ENCODE peak calls at places on chromosomes 6 and 20, in ten cellular contexts. L is keratinocyte, E is fibroblast of lung, B is foreskin keratinocyte, F is progenitor cell of endocrine pancreas, Z is GM12865, N is cardiac fibroblast, M is astrocyte of the cerebellum, A is GM10248, J is AG10803. T is an unnamed sample.

GRCh38 chr6:13484827-13485226 is 2.6 kb downstream of the GFOD1 start:
- DNase-seq in L (no peak), E (no peak), B (no peak), F (no peak), Z (no peak), N (no peak), M (no peak), A (no peak), J (no peak), T (no peak)

GRCh38 chr6:134936927-134937326 is 13.0 kb downstream of the ALDH8A1 start:
- DNase-seq in L (peak; percentile 32), E (peak; percentile 94), B (no peak), F (no peak), Z (no peak), N (peak; percentile 72), M (peak; percentile 68), A (no peak), J (peak; percentile 92), T (peak; percentile 91)

GRCh38 chr6:33728438-33728837 is 16.9 kb upstream of the UQCC2 start:
- DNase-seq in L (no peak), E (no peak), B (no peak), F (no peak), Z (no peak), N (no peak), M (no peak), A (no peak), J (no peak), T (no peak)

GRCh38 chr6:41462980-41463930 is 82.9 kb upstream of the FOXP4 start:
- DNase-seq in L (no peak), E (peak; percentile 73), B (no peak), F (peak; percentile 54), Z (peak; percentile 69), N (peak; percentile 80), M (no peak), A (peak; percentile 81), J (peak; percentile 60), T (no peak)

GRCh38 chr20:63968136-63968927 is 1.4 kb downstream of the ZNF512B start:
- DNase-seq in L (no peak), E (no peak), B (no peak), F (no peak), Z (no peak), N (no peak), M (no peak), A (no peak), J (no peak), T (no peak)

GRCh38 chr6:112694986-112695385 is 347.9 kb downstream of the RFPL4B start:
- DNase-seq in L (no peak), E (no peak), B (no peak), F (no peak), Z (no peak), N (no peak), M (no peak), A (no peak), J (no peak), T (no peak)

GRCh38 chr6:130037207-130037811 is 18.9 kb downstream of the L3MBTL3 start:
- DNase-seq in L (no peak), E (no peak), B (no peak), F (no peak), Z (no peak), N (no peak), M (no peak), A (no peak), J (no peak), T (no peak)

GRCh38 chr6:67608099-67608749 is 1026.9 kb upstream of the ADGRB3 start:
- DNase-seq in L (no peak), E (no peak), B (no peak), F (no peak), Z (no peak), N (no peak), M (no peak), A (no peak), J (no peak), T (no peak)

GRCh38 chr6:14818422-14818884 is 427.4 kb upstream of the JARID2 start:
- DNase-seq in L (no peak), E (no peak), B (no peak), F (no peak), Z (no peak), N (peak; percentile 60), M (no peak), A (no peak), J (peak; percentile 82), T (no peak)

GRCh38 chr6:131574133-131574532 is 1.1 kb downstream of the ARG1 start:
- DNase-seq in L (no peak), E (no peak), B (no peak), F (no peak), Z (no peak), N (no peak), M (no peak), A (no peak), J (no peak), T (no peak)

GRCh38 chr6:154408906-154409500 is 52.4 kb upstream of the IPCEF1 start:
- DNase-seq in L (no peak), E (peak; percentile 45), B (no peak), F (no peak), Z (peak; percentile 36), N (peak; percentile 49), M (no peak), A (no peak), J (no peak), T (no peak)
- TF ChIP-seq CTCF in L (peak; percentile 19), E (peak; percentile 59), B (peak; percentile 54), F (peak; percentile 35), Z (no peak), N (peak; percentile 36), M (peak; percentile 64), A (no peak), J (peak; percentile 40), T (peak; percentile 25)

DNA sequence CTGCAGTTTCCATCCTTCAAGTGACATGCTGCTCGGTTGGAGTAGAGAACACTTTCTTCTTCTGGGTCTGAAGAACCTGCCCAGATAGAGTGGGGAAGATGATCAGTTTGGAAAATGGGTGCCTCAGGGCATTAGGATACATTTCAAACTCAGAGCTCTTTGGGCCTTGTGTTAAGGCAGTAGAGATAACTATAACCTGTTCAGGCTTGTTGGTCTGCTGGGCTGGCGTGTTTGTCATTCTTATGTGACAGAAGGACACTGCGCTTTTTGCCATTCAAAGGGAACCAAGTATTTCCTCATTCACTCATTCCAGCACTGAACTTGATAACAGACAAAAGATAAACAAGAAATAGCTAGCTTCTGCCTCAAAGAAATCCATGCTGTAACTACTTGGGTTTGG is 3.8 kb downstream of the TOMM34 start:
- DNase-seq in L (no peak), E (no peak), B (no peak), F (no peak), Z (no peak), N (no peak), M (no peak), A (no peak), J (no peak), T (no peak)
- TF ChIP-seq CTCF in L (no peak), E (no peak), B (no peak), F (no peak), Z (no peak), N (no peak), M (no peak), A (no peak), J (no peak), T (no peak)

DNA sequence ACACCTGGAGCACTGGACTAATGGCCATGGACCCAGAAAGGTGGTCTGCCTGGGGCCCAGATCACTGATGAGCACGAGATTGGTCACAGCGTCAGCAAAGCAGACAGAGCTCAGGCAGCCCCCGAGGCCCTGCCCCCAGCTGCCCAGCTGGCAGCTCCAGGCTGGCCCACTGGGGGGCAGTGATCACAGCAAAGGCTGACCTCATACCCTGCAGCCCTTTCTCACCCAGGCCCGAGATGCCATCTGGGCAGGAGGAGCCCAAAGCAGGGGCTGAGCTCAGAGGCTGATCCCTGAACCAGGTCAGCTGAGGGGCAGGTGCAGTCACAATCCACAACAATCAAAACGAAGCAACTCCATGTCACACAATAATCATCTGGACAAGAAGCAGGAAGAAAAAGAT is 4.1 kb downstream of the MAP1LC3A start:
- DNase-seq in L (no peak), E (peak; percentile 6), B (no peak), F (no peak), Z (peak; percentile 34), N (peak; percentile 32), M (no peak), A (no peak), J (no peak), T (no peak)
- TF ChIP-seq CTCF in L (peak; percentile 37), E (peak; percentile 38), B (peak; percentile 43), F (peak; percentile 56), Z (peak; percentile 46), N (peak; percentile 52), M (peak; percentile 48), A (peak; percentile 47), J (peak; percentile 45), T (peak; percentile 64)

GRCh38 chr6:79646006-79646405 is 14.9 kb downstream of the SH3BGRL2 start:
- DNase-seq in L (no peak), E (no peak), B (no peak), F (no peak), Z (peak; percentile 51), N (no peak), M (no peak), A (no peak), J (no peak), T (no peak)
- TF ChIP-seq CTCF in L (no peak), E (no peak), B (peak; percentile 21), F (peak; percentile 33), Z (peak; percentile 28), N (no peak), M (no peak), A (no peak), J (no peak), T (no peak)

GRCh38 chr6:17015144-17015543 is 86.7 kb upstream of the STMND1 start:
- DNase-seq in L (peak; percentile 23), E (peak; percentile 96), B (peak; percentile 88), F (no peak), Z (peak; percentile 50), N (peak; percentile 30), M (peak; percentile 84), A (peak; percentile 27), J (peak; percentile 76), T (no peak)

GRCh38 chr6:17015551-17016381 is 86.1 kb upstream of the STMND1 start:
- DNase-seq in L (no peak), E (peak; percentile 21), B (no peak), F (no peak), Z (no peak), N (peak; percentile 45), M (no peak), A (no peak), J (no peak), T (no peak)

GRCh38 chr6:17013701-17014100 is 88.1 kb upstream of the STMND1 start:
- DNase-seq in L (no peak), E (peak; percentile 93), B (peak; percentile 69), F (no peak), Z (no peak), N (peak; percentile 64), M (peak; percentile 45), A (no peak), J (peak; percentile 85), T (no peak)

GRCh38 chr6:17011985-17012384 is 89.9 kb upstream of the STMND1 start:
- DNase-seq in L (no peak), E (no peak), B (no peak), F (no peak), Z (no peak), N (no peak), M (no peak), A (no peak), J (no peak), T (no peak)

GRCh38 chr6:17012421-17013225 is 89.2 kb upstream of the STMND1 start:
- DNase-seq in L (no peak), E (peak; percentile 63), B (peak; percentile 56), F (no peak), Z (no peak), N (peak; percentile 67), M (no peak), A (no peak), J (peak; percentile 27), T (peak; percentile 52)
- TF ChIP-seq CTCF in L (no peak), E (peak; percentile 34), B (peak; percentile 57), F (no peak), Z (no peak), N (peak; percentile 23), M (no peak), A (no peak), J (peak; percentile 17), T (peak; percentile 36)

GRCh38 chr6:147468634-147469033 is 39.9 kb upstream of the SAMD5 start:
- DNase-seq in L (no peak), E (no peak), B (no peak), F (no peak), Z (no peak), N (no peak), M (no peak), A (no peak), J (no peak), T (no peak)
- TF ChIP-seq CTCF in L (no peak), E (no peak), B (peak; percentile 6), F (peak; percentile 29), Z (no peak), N (no peak), M (no peak), A (no peak), J (no peak), T (no peak)

T was measured in AG04449.